ENCODE peak calls at places on chromosomes 1 and 21, in nine cellular contexts. O, C, M, A, U, D, K, H and W are unnamed samples.

GRCh38 chr21:34707876-34708325 is 39.1 kb downstream of the CLIC6 start:
- DNase-seq in O (no peak), C (no peak), M (no peak), A (no peak), U (no peak), D (no peak), K (no peak), H (no peak), W (no peak)

GRCh38 chr1:4655674-4656532 is 1.5 kb downstream of the AJAP1 start:
- DNase-seq in O (no peak), C (peak), M (peak), A (no peak), U (no peak), D (peak), K (peak), H (peak), W (no peak)

GRCh38 chr1:198377702-198378101 is 162.8 kb downstream of the ATP6V1G3 start:
- DNase-seq in O (no peak), C (no peak), M (no peak), A (no peak), U (no peak), D (no peak), K (no peak), H (no peak), W (no peak)

GRCh38 chr1:224173523-224173922 is 9.5 kb upstream of the DEGS1 start:
- DNase-seq in O (no peak), C (no peak), M (no peak), A (no peak), U (no peak), D (no peak), K (no peak), H (no peak), W (no peak)

GRCh38 chr1:46403916-46404315 is 9.8 kb downstream of the FAAH start:
- DNase-seq in O (no peak), C (no peak), M (no peak), A (no peak), U (no peak), D (no peak), K (no peak), H (no peak), W (no peak)

GRCh38 chr1:31198150-31198549 is 41.5 kb downstream of the NKAIN1 start:
- DNase-seq in O (no peak), C (no peak), M (no peak), A (no peak), U (no peak), D (no peak), K (no peak), H (no peak), W (no peak)

GRCh38 chr1:54885237-54885679 is 1.7 kb downstream of the DHCR24 start:
- DNase-seq in O (no peak), C (no peak), M (no peak), A (no peak), U (no peak), D (no peak), K (no peak), H (no peak), W (no peak)

GRCh38 chr1:155776414-155776813 is 80.6 kb downstream of the GON4L start:
- DNase-seq in O (no peak), C (no peak), M (no peak), A (no peak), U (peak), D (no peak), K (no peak), H (peak), W (no peak)

GRCh38 chr1:225813250-225813964 is 3.5 kb downstream of the EPHX1 start:
- DNase-seq in O (peak), C (peak), M (peak), A (peak), U (peak), D (no peak), K (no peak), H (no peak), W (peak)

GRCh38 chr1:90504509-90504908 is 212.6 kb downstream of the BARHL2 start:
- DNase-seq in O (no peak), C (no peak), M (no peak), A (no peak), U (no peak), D (no peak), K (no peak), H (no peak), W (no peak)

GRCh38 chr1:119326251-119326650 is 42.3 kb upstream of the HAO2 start:
- DNase-seq in O (no peak), C (no peak), M (peak), A (no peak), U (no peak), D (peak), K (no peak), H (no peak), W (no peak)

GRCh38 chr1:119321661-119322419 is 46.7 kb upstream of the HAO2 start:
- DNase-seq in O (no peak), C (no peak), M (no peak), A (no peak), U (no peak), D (no peak), K (no peak), H (no peak), W (no peak)

GRCh38 chr1:119324198-119324597 is 44.4 kb upstream of the HAO2 start:
- DNase-seq in O (no peak), C (no peak), M (no peak), A (no peak), U (no peak), D (no peak), K (no peak), H (no peak), W (no peak)

GRCh38 chr1:119320100-119320499 is 48.5 kb upstream of the HAO2 start:
- DNase-seq in O (no peak), C (no peak), M (no peak), A (no peak), U (no peak), D (no peak), K (no peak), H (no peak), W (no peak)

GRCh38 chr1:119323216-119323982 is 45.2 kb upstream of the HAO2 start:
- DNase-seq in O (no peak), C (no peak), M (no peak), A (no peak), U (no peak), D (no peak), K (no peak), H (no peak), W (no peak)
- H3K27ac ChIP-seq in O (no peak), C (no peak), M (no peak), A (no peak), U (no peak), D (no peak), K (no peak), H (no peak), W (no peak)

DNA sequence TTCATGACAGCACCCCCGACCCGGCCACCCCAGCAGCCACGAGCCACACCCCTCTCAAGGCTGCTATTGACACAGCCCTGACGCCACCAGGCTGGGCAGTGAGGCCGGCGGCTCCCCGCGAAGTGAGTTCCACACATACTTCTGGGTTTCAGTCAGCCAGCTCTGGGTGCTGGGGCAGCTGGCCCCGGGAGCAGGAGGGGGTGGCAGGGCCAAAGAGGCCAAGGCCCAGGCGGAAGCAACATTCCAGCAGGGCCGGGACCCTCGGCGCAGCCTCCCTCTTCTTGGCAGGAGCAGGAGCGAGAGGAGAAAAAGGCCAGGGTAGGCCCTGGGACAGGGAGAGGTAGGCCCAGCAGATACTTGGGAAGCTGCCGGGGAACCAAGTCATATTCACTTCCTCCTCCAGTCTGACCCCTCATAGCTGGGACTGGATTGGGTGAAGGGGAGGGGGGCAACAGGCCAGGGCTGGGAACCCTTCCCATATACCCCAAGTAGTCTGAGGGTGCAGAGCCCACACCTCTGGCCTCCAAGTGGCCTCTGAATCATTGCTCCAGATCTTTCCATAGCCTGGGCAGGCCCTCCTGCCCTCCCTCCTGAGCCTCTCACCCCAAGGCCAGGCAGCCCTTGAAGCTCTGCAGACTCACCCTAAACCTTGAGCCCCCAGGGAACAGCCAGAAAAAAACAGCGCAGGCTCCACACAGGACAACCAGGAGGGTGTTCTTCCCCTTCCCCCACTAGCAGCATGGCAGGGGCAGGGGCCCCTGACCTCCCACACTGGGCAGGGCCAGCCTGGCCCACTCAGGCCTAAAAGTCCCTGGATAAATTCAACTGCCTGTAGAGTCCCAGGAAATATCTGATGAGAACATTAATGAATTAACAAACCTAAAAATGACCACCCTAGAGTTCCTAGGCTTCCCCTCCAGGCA is 5.7 kb downstream of the HSPG2 start:
- DNase-seq in O (peak), C (no peak), M (peak), A (peak), U (peak), D (no peak), K (no peak), H (peak), W (peak)
- H3K9ac ChIP-seq in O (peak), C (no peak), M (no peak), A (peak), U (peak), D (no peak), K (no peak), H (peak), W (peak)

DNA sequence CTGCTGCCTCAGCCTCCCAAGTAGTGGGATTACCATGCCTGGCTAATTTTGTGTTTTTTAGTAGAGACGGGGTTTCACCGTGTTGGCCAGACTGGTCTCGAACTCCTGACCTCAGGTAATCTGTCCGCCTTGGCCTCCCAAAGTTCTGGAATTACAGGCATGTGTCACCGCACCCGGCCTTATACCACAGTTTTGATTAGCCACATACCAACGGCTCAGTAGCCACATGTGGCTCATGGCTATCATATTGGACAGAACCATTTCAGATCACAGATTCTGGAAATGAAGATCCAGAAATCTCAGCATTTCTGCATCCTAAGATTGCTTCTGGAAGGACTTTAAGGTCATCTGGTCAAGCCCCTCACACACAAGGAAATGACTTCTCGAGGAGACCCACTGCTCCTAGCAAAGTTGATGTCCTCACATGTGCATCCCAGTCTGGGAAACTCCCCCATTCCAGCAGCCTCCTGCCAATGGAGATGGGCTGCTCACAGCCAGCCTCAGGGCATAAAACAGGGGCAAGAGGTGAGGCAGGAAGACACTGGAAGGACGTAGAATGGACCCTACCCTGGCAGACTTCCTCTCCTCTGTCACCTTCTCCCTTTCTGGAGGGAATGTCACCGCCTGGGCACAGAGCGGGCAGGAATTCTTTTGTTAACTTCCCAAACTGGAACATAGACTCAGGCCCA is 17.5 kb upstream of the CITED4 start:
- DNase-seq in O (no peak), C (no peak), M (no peak), A (no peak), U (no peak), D (no peak), K (no peak), H (peak), W (no peak)
- H3K27ac ChIP-seq in O (no peak), C (no peak), M (no peak), A (no peak), U (no peak), D (no peak), K (no peak), H (no peak), W (no peak)

GRCh38 chr1:201501812-201502510 is 5.0 kb downstream of the CSRP1 start:
- DNase-seq in O (no peak), C (no peak), M (peak), A (no peak), U (no peak), D (peak), K (no peak), H (no peak), W (no peak)
- H3K9ac ChIP-seq in O (peak), C (no peak), M (no peak), A (no peak), U (no peak), D (no peak), K (no peak), H (peak), W (peak)

GRCh38 chr1:205938682-205939081 is 4.6 kb downstream of the SLC26A9 start:
- DNase-seq in O (no peak), C (no peak), M (no peak), A (no peak), U (no peak), D (no peak), K (no peak), H (no peak), W (no peak)
- H3K27ac ChIP-seq in O (no peak), C (no peak), M (no peak), A (no peak), U (no peak), D (no peak), K (no peak), H (no peak), W (no peak)

GRCh38 chr1:109789771-109790170 is 26.0 kb upstream of the EPS8L3 start:
- DNase-seq in O (no peak), C (no peak), M (no peak), A (no peak), U (no peak), D (peak), K (no peak), H (no peak), W (peak)
- H3K9ac ChIP-seq in O (no peak), C (no peak), M (no peak), A (no peak), U (no peak), D (no peak), K (no peak), H (no peak), W (no peak)